ENCODE peak calls at places on chromosomes 3 and 15, in four cellular contexts. G, W, I and Z are unnamed samples.

GRCh38 chr3:171190668-171191067 is 164.1 kb upstream of the SLC2A2 start:
- DNase-seq in G (peak; percentile 49), W (no peak), I (no peak), Z (no peak)

GRCh38 chr15:92451225-92451825 is 57.6 kb downstream of the ST8SIA2 start:
- DNase-seq in G (peak; percentile 26), W (no peak), I (no peak), Z (peak; percentile 34)

GRCh38 chr3:18070944-18071343 is 328.5 kb upstream of the TBC1D5 start:
- DNase-seq in G (no peak), W (no peak), I (no peak), Z (no peak)

GRCh38 chr3:127486337-127486944 is 104.1 kb downstream of the TPRA1 start:
- DNase-seq in G (no peak), W (peak; percentile 11), I (peak; percentile 30), Z (no peak)

GRCh38 chr3:59820352-59820934 is 770.6 kb upstream of the CFAP20DC start:
- DNase-seq in G (peak; percentile 61), W (no peak), I (no peak), Z (no peak)

GRCh38 chr3:185825639-185826481 is 1.0 kb upstream of the IGF2BP2 start:
- DNase-seq in G (peak; percentile 44), W (peak; percentile 75), I (peak; percentile 73), Z (peak; percentile 88)

GRCh38 chr15:40489274-40490175 is 18.7 kb downstream of the CHST14 start:
- DNase-seq in G (no peak), W (no peak), I (no peak), Z (no peak)

GRCh38 chr3:16533928-16534913 is 20.7 kb upstream of the RFTN1 start:
- DNase-seq in G (no peak), W (no peak), I (no peak), Z (peak; percentile 77)

GRCh38 chr3:56347219-56347871 is 120.9 kb downstream of the ERC2 start:
- DNase-seq in G (no peak), W (peak; percentile 90), I (peak; percentile 96), Z (peak; percentile 89)

GRCh38 chr3:43895573-43895972 is 204.8 kb downstream of the ABHD5 start:
- DNase-seq in G (no peak), W (no peak), I (no peak), Z (no peak)

GRCh38 chr3:43894176-43895049 is 203.7 kb downstream of the ABHD5 start:
- DNase-seq in G (peak; percentile 68), W (peak; percentile 78), I (peak; percentile 75), Z (peak; percentile 86)

GRCh38 chr3:43892535-43892934 is 201.8 kb downstream of the ABHD5 start:
- DNase-seq in G (no peak), W (no peak), I (no peak), Z (no peak)

GRCh38 chr3:43892061-43892460 is 201.3 kb downstream of the ABHD5 start:
- DNase-seq in G (no peak), W (no peak), I (no peak), Z (no peak)

DNA sequence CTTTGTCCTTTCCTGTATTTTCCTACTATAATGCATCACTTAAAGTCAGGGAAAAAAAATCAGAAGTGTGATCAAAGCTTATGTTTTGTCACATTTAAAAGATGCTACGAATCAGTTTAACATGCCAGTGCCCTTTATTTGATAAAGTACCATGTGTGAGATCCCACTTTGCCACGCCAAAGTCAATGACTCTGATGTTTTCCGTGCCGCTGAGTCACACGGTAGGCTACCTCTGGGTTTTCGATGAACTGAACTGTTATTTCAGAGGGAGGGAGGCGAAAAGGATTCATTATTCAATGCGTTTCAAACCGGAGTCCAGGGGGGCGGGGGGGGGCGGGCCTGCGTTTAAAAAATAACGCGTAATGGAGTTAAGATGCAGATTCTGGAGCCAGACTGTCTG is 203.0 kb downstream of the ABHD5 start:
- DNase-seq in G (no peak), W (no peak), I (no peak), Z (no peak)
- H4K5ac ChIP-seq in G (no peak overlapping the region), W (no peak overlapping the region), I (no peak overlapping the region), Z (no peak overlapping the region)

GRCh38 chr15:30906366-30906765 is 2.7 kb downstream of the FAN1 start:
- DNase-seq in G (no peak), W (no peak), I (no peak), Z (no peak)
- H4K5ac ChIP-seq in G (no peak overlapping the region), W (no peak overlapping the region), I (no peak overlapping the region), Z (no peak overlapping the region)

GRCh38 chr15:41698779-41699178 is 38.6 kb downstream of the MGA start:
- DNase-seq in G (peak; percentile 70), W (no peak), I (no peak), Z (no peak)

GRCh38 chr15:41693757-41694156 is 33.6 kb downstream of the MGA start:
- DNase-seq in G (no peak), W (no peak), I (no peak), Z (no peak)

GRCh38 chr15:41692049-41692448 is 31.8 kb downstream of the MGA start:
- DNase-seq in G (no peak), W (no peak), I (no peak), Z (no peak)

GRCh38 chr15:41691471-41691870 is 31.3 kb downstream of the MGA start:
- DNase-seq in G (no peak), W (no peak), I (no peak), Z (no peak)

DNA sequence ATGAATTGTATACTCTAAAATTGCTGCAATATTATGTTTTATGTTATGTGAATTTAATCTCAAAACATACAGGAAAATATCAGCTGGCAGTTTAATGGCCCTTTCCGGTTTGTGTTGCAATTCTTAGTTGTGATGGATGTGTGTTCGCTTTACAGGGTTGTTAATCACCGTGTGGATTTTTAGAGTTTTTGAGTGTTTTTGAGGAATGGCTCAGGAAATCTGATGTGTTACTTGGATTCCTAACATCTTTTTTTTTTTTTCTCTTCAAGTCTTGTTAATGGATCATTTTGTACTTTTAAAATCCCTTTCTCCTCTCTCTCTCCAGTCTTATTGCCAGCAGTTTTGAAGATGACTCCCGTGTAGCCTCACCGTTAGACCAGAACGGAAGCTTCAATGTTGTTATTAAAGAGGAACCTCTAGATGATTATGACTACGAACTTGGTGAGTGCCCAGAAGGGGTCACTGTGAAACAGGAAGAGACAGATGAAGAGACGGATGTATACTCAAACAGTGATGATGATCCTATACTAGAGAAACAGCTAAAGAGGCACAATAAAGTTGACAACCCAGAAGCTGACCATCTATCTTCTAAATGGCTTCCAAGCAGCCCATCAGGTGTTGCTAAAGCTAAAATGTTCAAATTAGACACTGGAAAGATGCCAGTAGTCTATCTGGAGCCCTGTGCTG is 35.7 kb downstream of the MGA start:
- DNase-seq in G (peak; percentile 73), W (no peak), I (no peak), Z (peak; percentile 37)
- H4K5ac ChIP-seq in G (no peak overlapping the region), W (no peak overlapping the region), I (no peak overlapping the region), Z (no peak overlapping the region)

GRCh38 chr3:112508261-112508660 is 9.0 kb upstream of the BTLA start:
- DNase-seq in G (no peak), W (no peak), I (no peak), Z (no peak)

GRCh38 chr3:112508860-112509259 is 9.6 kb upstream of the BTLA start:
- DNase-seq in G (no peak), W (no peak), I (no peak), Z (no peak)

GRCh38 chr3:112504123-112504522 is 4.9 kb upstream of the BTLA start:
- DNase-seq in G (no peak), W (no peak), I (no peak), Z (no peak)

GRCh38 chr3:112503304-112503972 is 4.2 kb upstream of the BTLA start:
- DNase-seq in G (no peak), W (no peak), I (no peak), Z (no peak)

DNA sequence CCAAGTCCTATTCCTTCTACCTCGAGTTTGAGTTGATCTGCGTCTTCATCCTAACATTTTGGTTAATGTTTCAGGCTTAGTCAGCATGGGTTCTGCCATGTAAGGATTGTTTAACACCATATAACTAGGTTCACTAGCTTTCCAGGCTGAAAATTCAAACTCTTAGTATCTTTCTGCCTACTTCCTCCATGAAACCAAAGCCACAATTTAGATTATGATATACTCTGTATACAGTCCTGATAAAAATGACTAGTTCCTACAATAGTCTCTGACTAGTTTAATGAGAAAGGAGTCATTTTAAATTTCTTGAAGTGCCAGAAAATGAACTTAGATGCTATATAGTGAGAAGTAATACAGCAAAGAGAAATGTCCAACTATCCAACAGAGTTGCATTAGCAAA is 6.6 kb upstream of the BTLA start:
- DNase-seq in G (no peak), W (no peak), I (no peak), Z (no peak)
- H4K5ac ChIP-seq in G (no peak overlapping the region), W (no peak overlapping the region), I (no peak overlapping the region), Z (no peak overlapping the region)

GRCh38 chr3:123907720-123908119 is 23.6 kb upstream of the MYLK start:
- DNase-seq in G (no peak), W (no peak), I (no peak), Z (peak; percentile 27)

GRCh38 chr3:123914829-123915228 is 30.7 kb upstream of the MYLK start:
- DNase-seq in G (no peak), W (no peak), I (no peak), Z (peak; percentile 54)

DNA sequence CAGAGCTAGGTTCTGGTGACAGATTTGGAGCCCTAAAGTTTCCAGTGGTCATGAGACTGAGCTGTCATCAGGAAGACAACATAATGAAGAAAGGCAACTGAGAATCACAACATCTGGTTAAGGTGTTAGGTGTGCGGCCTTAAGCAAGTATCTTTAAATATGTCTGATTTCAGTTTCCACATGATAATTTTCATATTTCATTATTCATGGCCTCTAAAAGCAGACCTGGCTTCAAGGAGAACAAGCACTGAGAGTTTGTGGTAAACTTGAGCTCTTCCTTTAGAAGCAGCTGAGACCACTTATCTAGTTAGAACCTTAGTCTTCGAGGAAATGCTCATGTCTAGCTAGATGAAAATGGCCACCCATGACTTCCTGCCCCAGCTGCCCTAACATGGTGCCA is 25.7 kb upstream of the MYLK start:
- DNase-seq in G (no peak), W (no peak), I (no peak), Z (no peak)
- H4K5ac ChIP-seq in G (no peak overlapping the region), W (no peak overlapping the region), I (no peak overlapping the region), Z (no peak overlapping the region)

GRCh38 chr15:57149196-57149595 is 227.1 kb upstream of the CGNL1 start:
- DNase-seq in G (peak; percentile 51), W (no peak), I (no peak), Z (no peak)
- H4K5ac ChIP-seq in G (no peak overlapping the region), W (no peak overlapping the region), I (no peak overlapping the region), Z (no peak overlapping the region)

GRCh38 chr15:94467034-94467433 is 235.7 kb downstream of the MCTP2 start:
- DNase-seq in G (no peak), W (no peak), I (no peak), Z (no peak)

GRCh38 chr15:94470492-94470891 is 239.1 kb downstream of the MCTP2 start:
- DNase-seq in G (no peak), W (no peak), I (no peak), Z (no peak)
- H4K5ac ChIP-seq in G (no peak overlapping the region), W (no peak overlapping the region), I (no peak overlapping the region), Z (no peak overlapping the region)